ENCODE peak calls at places on chromosome 12, in six cellular contexts. Q, K, T, D, X and L are unnamed samples. For H3K9me3, the result is how much of the 10 kb centered on the place peaks cover.

GRCh38 chr12:8638951-8639350 is 23.7 kb downstream of the MFAP5 start:
- DNase-seq in T (no peak), X (no peak), Q (no peak), D (no peak), K (no peak), L (no peak)

GRCh38 chr12:47870175-47870781 is 34.5 kb downstream of the VDR start:
- DNase-seq in X (no peak), D (peak), T (no peak), K (peak), Q (peak), L (no peak)

GRCh38 chr12:71782007-71782406 is 27.3 kb downstream of the RAB21 start:
- DNase-seq in K (no peak), X (no peak), T (no peak), D (no peak), Q (no peak), L (no peak)

GRCh38 chr12:95599880-95600279 is 48.6 kb upstream of the USP44 start:
- DNase-seq in K (no peak), Q (no peak), T (no peak), X (no peak), D (no peak), L (no peak)

GRCh38 chr12:12796171-12796570 is 10.7 kb downstream of the APOLD1 start:
- DNase-seq in T (no peak), K (no peak), Q (no peak), D (no peak), X (no peak), L (no peak)

GRCh38 chr12:27970391-27970980 is 2.0 kb downstream of the PTHLH start:
- DNase-seq in Q (peak), D (peak), K (no peak), X (no peak), T (no peak), L (no peak)

GRCh38 chr12:122081108-122081696 is 2.6 kb downstream of the MLXIP start:
- DNase-seq in Q (no peak), X (peak), T (no peak), K (no peak), D (no peak), L (no peak)

GRCh38 chr12:20426191-20426590 is 57.9 kb downstream of the PDE3A start:
- DNase-seq in T (no peak), Q (peak), X (no peak), K (no peak), D (peak), L (no peak)

GRCh38 chr12:27861428-27862167 is 81.6 kb upstream of the MANSC4 start:
- DNase-seq in Q (peak), D (peak), X (no peak), T (no peak), K (peak), L (no peak)

GRCh38 chr12:125329239-125330238 is 264.3 kb downstream of the AACS start:
- DNase-seq in Q (no peak), D (no peak), X (no peak), K (no peak), T (no peak), L (no peak)

GRCh38 chr12:85825751-85826150 is 10.5 kb downstream of the RASSF9 start:
- DNase-seq in X (no peak), Q (no peak), K (no peak), T (no peak), D (no peak), L (no peak)

GRCh38 chr12:98968896-98969295 is 323.8 kb downstream of the APAF1 start:
- DNase-seq in Q (no peak), D (no peak), K (no peak), T (no peak), X (no peak), L (no peak)

GRCh38 chr12:92621833-92622232 is 81.0 kb upstream of the PLEKHG7 start:
- DNase-seq in Q (no peak), T (no peak), K (no peak), D (no peak), X (no peak), L (no peak)

GRCh38 chr12:67322580-67322979 is 53.4 kb downstream of the CAND1 start:
- DNase-seq in Q (no peak), K (no peak), T (no peak), D (no peak), X (no peak), L (no peak)

GRCh38 chr12:49853671-49854070 is 10.8 kb upstream of the BCDIN3D start:
- DNase-seq in D (no peak), Q (no peak), K (no peak), X (no peak), T (no peak), L (no peak)

GRCh38 chr12:106113042-106113441 is 25.7 kb downstream of the NUAK1 start:
- DNase-seq in D (no peak), X (no peak), T (no peak), Q (peak), K (no peak), L (no peak)

GRCh38 chr12:120496353-120497340 is 734 bp downstream of the DYNLL1 start:
- DNase-seq in Q (peak), K (peak), T (peak), D (peak), X (peak), L (peak)

GRCh38 chr12:127150028-127150427 is 1116.9 kb upstream of the TMEM132C start:
- DNase-seq in K (no peak), D (no peak), T (no peak), X (no peak), Q (no peak), L (no peak)

GRCh38 chr12:109577311-109577710 is 3.7 kb downstream of the MVK start:
- DNase-seq in D (no peak), T (no peak), K (no peak), Q (no peak), X (no peak), L (no peak)

GRCh38 chr12:49622501-49623141 is 740 bp upstream of the PRPF40B start:
- DNase-seq in T (peak), D (no peak), Q (no peak), K (peak), X (no peak), L (no peak)

DNA sequence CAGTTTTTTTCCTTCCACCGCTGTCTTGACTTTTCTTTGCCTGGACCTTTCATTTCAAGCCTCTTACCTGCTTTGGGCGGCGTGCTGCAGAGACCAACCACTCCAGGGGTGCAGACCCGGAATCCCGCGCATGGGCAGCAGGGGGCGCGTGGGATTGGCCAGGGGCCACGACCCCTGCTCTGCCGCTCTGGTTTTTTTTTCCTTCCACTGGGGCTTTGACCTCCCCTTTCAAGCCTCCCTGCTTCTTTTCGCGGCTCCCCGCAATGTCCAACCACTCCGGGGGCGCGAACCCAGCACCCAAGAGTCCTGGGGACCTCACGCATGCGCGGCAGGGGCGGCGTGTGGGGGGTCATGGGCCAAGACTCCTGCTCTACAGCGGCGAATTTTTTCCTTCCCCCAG is 325.1 kb downstream of the ALG10 start:
- DNase-seq in Q (no peak), X (no peak), T (no peak), D (no peak), K (no peak), L (no peak)
- H3K9me3 ChIP-seq in Q (under half), X (half or more), T (under half), D (under half), K (half or more), L (under half)

GRCh38 chr12:123131291-123131831 is 19.5 kb downstream of the PITPNM2 start:
- DNase-seq in X (no peak), T (no peak), Q (peak), K (no peak), D (no peak), L (no peak)
- H3K4me3 ChIP-seq in X (no peak), T (no peak), Q (no peak), K (no peak), D (no peak), L (no peak)

GRCh38 chr12:129393357-129393937 is 510.4 kb downstream of the TMEM132D start:
- DNase-seq in Q (no peak), D (no peak), K (no peak), X (no peak), T (no peak), L (no peak)

DNA sequence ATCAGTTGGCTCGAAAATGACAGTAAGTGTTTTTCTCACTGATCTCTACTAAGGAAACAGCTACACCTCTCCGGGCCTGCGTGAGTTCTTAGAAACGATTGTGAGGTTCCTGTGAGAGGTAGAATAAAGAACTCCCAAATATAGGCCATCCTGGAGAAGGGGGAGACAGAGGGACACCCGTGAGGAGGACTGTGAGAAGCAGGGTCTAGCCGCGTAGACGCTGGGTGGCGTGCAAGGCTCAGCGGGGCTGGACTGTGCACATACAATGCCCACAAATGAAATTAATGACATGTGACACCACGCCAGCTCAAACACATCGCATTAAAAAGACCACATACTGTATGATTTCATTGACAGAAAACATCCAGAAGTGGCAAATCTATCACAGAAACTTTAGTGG is 509.4 kb downstream of the TMEM132D start:
- DNase-seq in K (no peak), D (no peak), Q (no peak), X (no peak), T (no peak), L (no peak)
- H3K9me3 ChIP-seq in K (under half), D (under half), Q (under half), X (under half), T (under half), L (under half)

DNA sequence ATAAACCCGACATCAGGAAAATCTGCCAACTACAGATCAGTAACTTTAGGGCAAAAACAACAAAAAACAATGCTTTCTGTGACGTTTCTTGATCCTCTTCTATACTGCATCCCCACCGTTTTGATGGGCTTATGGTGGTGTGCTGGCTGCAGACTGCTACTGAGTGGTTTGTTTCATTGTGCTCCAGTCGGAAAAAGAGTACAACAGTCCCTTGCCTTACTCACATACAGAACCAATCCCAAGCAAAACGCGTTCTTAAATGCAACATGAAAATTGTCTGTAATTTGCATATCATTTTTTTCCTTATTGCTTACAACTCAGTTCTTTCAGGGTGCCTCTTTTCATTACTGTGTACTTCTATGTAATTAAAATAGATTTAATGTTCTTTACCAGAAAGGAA is 2.3 kb downstream of the ETV6 start:
- DNase-seq in Q (no peak), T (no peak), D (no peak), X (no peak), K (no peak), L (no peak)
- H3K4me3 ChIP-seq in Q (peak), T (peak), D (peak), X (peak), K (peak), L (peak)